ENCODE peak calls at places on chromosomes 2 and 18, in ten cellular contexts. Y, X, T, Z, C, S, P, F, Q and A are unnamed samples.

GRCh38 chr2:74316616-74317295 is 26.5 kb downstream of the SLC4A5 start:
- DNase-seq in T (no peak), S (no peak), P (no peak), F (no peak), X (no peak), Q (no peak), Y (no peak), Z (no peak), C (no peak), A (no peak)

GRCh38 chr2:148549001-148549400 is 95.5 kb upstream of the EPC2 start:
- DNase-seq in Z (no peak), X (no peak), P (no peak), T (no peak), C (no peak), Y (no peak), Q (no peak), F (no peak), S (no peak), A (no peak)

GRCh38 chr18:26458526-26459232 is 89.7 kb downstream of the KCTD1 start:
- DNase-seq in P (no peak), X (peak; percentile 70), T (peak; percentile 46), Y (no peak), Z (peak; percentile 81), C (no peak), S (peak; percentile 36), F (no peak), Q (peak; percentile 61), A (no peak)

GRCh38 chr2:58052978-58053377 is 6.4 kb downstream of the VRK2 start:
- DNase-seq in T (no peak), S (no peak), P (no peak), Y (no peak), X (no peak), Z (no peak), Q (no peak), F (no peak), C (no peak), A (no peak)

GRCh38 chr2:138029238-138029637 is 65.0 kb downstream of the HNMT start:
- DNase-seq in Q (peak; percentile 56), P (no peak), T (no peak), Y (no peak), F (no peak), Z (peak; percentile 90), X (no peak), S (peak; percentile 82), C (no peak), A (no peak)

GRCh38 chr2:224586127-224586702 is 1.1 kb upstream of the CUL3 start:
- DNase-seq in T (no peak), C (no peak), P (no peak), Y (no peak), X (no peak), Z (no peak), F (no peak), S (no peak), Q (no peak), A (no peak)

GRCh38 chr2:62354771-62355550 is 151.0 kb downstream of the TMEM17 start:
- DNase-seq in X (no peak), T (no peak), S (no peak), F (no peak), Y (peak; percentile 31), Q (no peak), Z (peak; percentile 29), C (no peak), P (no peak), A (no peak)

GRCh38 chr2:216687646-216688045 is 7.7 kb downstream of the IGFBP5 start:
- DNase-seq in Y (no peak), Z (no peak), X (no peak), Q (no peak), S (no peak), P (no peak), F (no peak), C (no peak), T (no peak), A (no peak)

GRCh38 chr2:58890865-58891525 is 649.9 kb upstream of the FANCL start:
- DNase-seq in S (no peak), Z (no peak), F (no peak), P (no peak), T (no peak), Q (no peak), X (no peak), C (no peak), Y (no peak), A (no peak)

GRCh38 chr2:213122730-213123129 is 28.7 kb downstream of the IKZF2 start:
- DNase-seq in X (no peak), Q (no peak), S (no peak), Y (no peak), T (no peak), Z (no peak), F (no peak), P (no peak), C (no peak), A (no peak)

GRCh38 chr18:27143580-27144287 is 41.4 kb downstream of the CHST9 start:
- DNase-seq in C (no peak), Q (no peak), Z (no peak), Y (no peak), T (no peak), S (no peak), X (no peak), F (no peak), P (no peak), A (no peak)

GRCh38 chr18:48871391-48872166 is 79.2 kb downstream of the SMAD7 start:
- DNase-seq in C (no peak), S (no peak), X (no peak), Q (no peak), T (no peak), F (no peak), P (no peak), Z (no peak), Y (no peak), A (no peak)

GRCh38 chr2:3349211-3349693 is 28.4 kb downstream of the EIPR1 start:
- DNase-seq in C (peak; percentile 27), X (no peak), Z (peak; percentile 60), Y (no peak), Q (peak; percentile 3), F (no peak), S (peak; percentile 37), T (no peak), P (no peak), A (peak; percentile 60)

GRCh38 chr18:35983818-35984217 is 11.3 kb downstream of the RMP24 start:
- DNase-seq in X (no peak), Z (peak; percentile 87), Y (peak; percentile 39), P (no peak), C (no peak), F (no peak), Q (peak; percentile 52), T (no peak), S (no peak), A (no peak)

GRCh38 chr2:20147351-20147750 is 77.6 kb downstream of the SDC1 start:
- DNase-seq in C (no peak), Z (no peak), Y (no peak), S (no peak), Q (no peak), P (no peak), X (no peak), F (no peak), T (no peak), A (no peak)

GRCh38 chr2:126761981-126762878 is 106.3 kb downstream of the GYPC start:
- DNase-seq in C (no peak), Y (no peak), P (no peak), F (no peak), Q (no peak), S (no peak), T (no peak), X (no peak), Z (no peak), A (no peak)

GRCh38 chr2:209472871-209473270 is 49.0 kb downstream of the MAP2 start:
- DNase-seq in X (no peak), C (no peak), Z (peak; percentile 51), T (no peak), Y (no peak), Q (peak; percentile 36), S (peak; percentile 72), F (no peak), P (no peak), A (no peak)

GRCh38 chr18:63683152-63683551 is 19.6 kb upstream of the SERPINB11 start:
- DNase-seq in P (no peak), T (no peak), Q (peak; percentile 96), S (peak; percentile 90), C (no peak), F (no peak), Y (no peak), X (no peak), Z (peak; percentile 80), A (no peak)